ENCODE peak calls at places on chromosomes 11 and 22, in four cellular contexts. K, T, Q and O are unnamed samples.

GRCh38 chr22:44823806-44824205 is 71.4 kb downstream of the ARHGAP8 start:
- DNase-seq in T (no peak), Q (no peak), K (no peak), O (no peak)

GRCh38 chr22:41528132-41528766 is 16.0 kb downstream of the POLR3H start:
- DNase-seq in T (no peak), K (no peak), Q (no peak), O (no peak)

GRCh38 chr22:17972385-17973181 is 51.8 kb downstream of the MICAL3 start:
- DNase-seq in K (peak), T (no peak), Q (no peak), O (no peak)

GRCh38 chr22:30290679-30291333 is 1.5 kb upstream of the CASTOR1 start:
- DNase-seq in T (peak), Q (no peak), K (peak), O (peak)

GRCh38 chr11:69499216-69499945 is 17.9 kb downstream of the LINC01488 start:
- DNase-seq in K (no peak), T (no peak), Q (no peak), O (no peak)

GRCh38 chr22:22458387-22458786 is 50.2 kb downstream of the ZNF280B start:
- DNase-seq in Q (no peak), T (no peak), K (no peak), O (no peak)

GRCh38 chr11:10205928-10206327 is 88.1 kb downstream of the SBF2 start:
- DNase-seq in K (no peak), T (no peak), Q (peak), O (no peak)

GRCh38 chr11:47950396-47950795 is 30.0 kb upstream of the PTPRJ start:
- DNase-seq in T (peak), K (no peak), Q (no peak), O (no peak)

GRCh38 chr11:59801981-59802638 is 8.5 kb downstream of the MRPL16 start:
- DNase-seq in T (peak), Q (no peak), K (peak), O (peak)

GRCh38 chr11:91846664-91847063 is 378.0 kb upstream of the FAT3 start:
- DNase-seq in T (no peak), Q (no peak), K (no peak), O (no peak)

GRCh38 chr11:131099013-131099412 is 182.7 kb upstream of the SNX19 start:
- DNase-seq in K (no peak), Q (no peak), T (no peak), O (no peak)

GRCh38 chr11:34791725-34792124 is 124.5 kb downstream of the APIP start:
- DNase-seq in T (no peak), Q (no peak), K (no peak), O (no peak)

GRCh38 chr11:8209208-8209807 is 40.5 kb upstream of the RIC3 start:
- DNase-seq in Q (no peak), T (no peak), K (no peak), O (peak)